ENCODE peak calls at places on chromosomes 12 and 14, in eight cellular contexts. J, T, G, Q, X, N, F and W are unnamed samples.

GRCh38 chr12:133203344-133204263 is 22.3 kb downstream of the ZNF268 start:
- DNase-seq in J (no peak), T (no peak), G (no peak), Q (no peak), X (no peak), N (no peak), F (peak), W (peak)

GRCh38 chr14:93969082-93969828 is 7.1 kb downstream of the ASB2 start:
- DNase-seq in J (no peak), T (no peak), G (no peak), Q (no peak), X (no peak), N (no peak), F (no peak), W (no peak)

GRCh38 chr12:48423200-48423599 is 49.2 kb upstream of the ANP32D start:
- DNase-seq in J (no peak), T (no peak), G (no peak), Q (no peak), X (no peak), N (no peak), F (no peak), W (no peak)

GRCh38 chr12:6161124-6161882 is 36.8 kb upstream of the VWF start:
- DNase-seq in J (no peak), T (no peak), G (no peak), Q (no peak), X (peak), N (no peak), F (no peak), W (no peak)

GRCh38 chr14:96746101-96746500 is 51.1 kb upstream of the VRK1 start:
- DNase-seq in J (no peak), T (no peak), G (no peak), Q (no peak), X (no peak), N (no peak), F (no peak), W (no peak)

GRCh38 chr14:60845523-60845922 is 111.0 kb downstream of the MNAT1 start:
- DNase-seq in J (no peak), T (no peak), G (no peak), Q (no peak), X (no peak), N (no peak), F (no peak), W (no peak)

GRCh38 chr12:12870454-12870853 is 20.9 kb upstream of the GPRC5A start:
- DNase-seq in J (no peak), T (no peak), G (peak), Q (no peak), X (peak), N (no peak), F (peak), W (peak)

GRCh38 chr12:27467641-27468040 is 21.1 kb downstream of the SMCO2 start:
- DNase-seq in J (no peak), T (no peak), G (no peak), Q (no peak), X (no peak), N (no peak), F (no peak), W (no peak)

GRCh38 chr14:20630340-20631022 is 11.0 kb downstream of the OR6S1 start:
- DNase-seq in J (no peak), T (peak), G (peak), Q (no peak), X (no peak), N (peak), F (peak), W (peak)

GRCh38 chr14:38255673-38256357 is at the start of gene CLEC14A:
- DNase-seq in J (no peak), T (peak), G (no peak), Q (peak), X (peak), N (no peak), F (no peak), W (no peak)

GRCh38 chr12:25496098-25496587 is 56.9 kb downstream of the LMNTD1 start:
- DNase-seq in J (no peak), T (no peak), G (no peak), Q (no peak), X (peak), N (no peak), F (no peak), W (no peak)

GRCh38 chr14:55073856-55074255 is 22.4 kb downstream of the MAPK1IP1L start:
- DNase-seq in J (no peak), T (no peak), G (peak), Q (no peak), X (peak), N (no peak), F (no peak), W (peak)

GRCh38 chr12:53218551-53219114 is 11.6 kb upstream of the ITGB7 start:
- DNase-seq in J (no peak), T (no peak), G (no peak), Q (peak), X (peak), N (no peak), F (no peak), W (no peak)

GRCh38 chr14:36430169-36430568 is 89.9 kb downstream of the NKX2-1 start:
- DNase-seq in J (no peak), T (no peak), G (no peak), Q (no peak), X (no peak), N (no peak), F (no peak), W (no peak)

GRCh38 chr14:94485944-94486841 is 10.2 kb upstream of the SERPINA9 start:
- DNase-seq in J (no peak), T (peak), G (peak), Q (peak), X (peak), N (peak), F (peak), W (peak)

GRCh38 chr12:109915171-109916040 is 15.3 kb downstream of the TCHP start:
- DNase-seq in J (no peak), T (no peak), G (no peak), Q (no peak), X (no peak), N (no peak), F (no peak), W (no peak)

GRCh38 chr14:71190691-71191090 is 283.4 kb downstream of the PCNX1 start:
- DNase-seq in J (no peak), T (no peak), G (no peak), Q (no peak), X (no peak), N (no peak), F (no peak), W (no peak)

GRCh38 chr14:63650336-63650952 is 8.8 kb upstream of the WDR89 start:
- DNase-seq in J (peak), T (peak), G (no peak), Q (no peak), X (no peak), N (no peak), F (no peak), W (no peak)